ENCODE peak calls at places on chromosomes 7 and 10, in five cellular contexts. X is lower lobe of right lung, N is GM23248, K is hepatocyte, E is body of pancreas. B is an unnamed sample.

GRCh38 chr7:158125721-158126120 is 461.9 kb downstream of the PTPRN2 start:
- DNase-seq in K (no peak), X (no peak), N (no peak), E (no peak), B (no peak)

GRCh38 chr7:30308392-30308791 is 24.0 kb downstream of the ZNRF2 start:
- DNase-seq in K (no peak), N (peak; percentile 10), E (no peak), X (no peak), B (no peak)

GRCh38 chr10:118748041-118748440 is 6.7 kb downstream of the CACUL1 start:
- DNase-seq in E (no peak), K (no peak), N (no peak), X (no peak), B (no peak)

GRCh38 chr10:79268100-79268670 is 79.1 kb upstream of the PPIF start:
- DNase-seq in K (no peak), N (peak; percentile 90), X (no peak), E (no peak), B (no peak)

GRCh38 chr7:27199820-27200760 is at the start of gene HOXA13:
- DNase-seq in K (peak; percentile 89), X (no peak), N (peak; percentile 74), E (peak; percentile 11), B (peak; percentile 80)

GRCh38 chr7:1512781-1513656 is 8.8 kb upstream of the INTS1 start:
- DNase-seq in K (no peak), X (peak; percentile 81), E (no peak), N (peak; percentile 93), B (no peak)

GRCh38 chr7:140402178-140402835 is 1.6 kb upstream of the RAB19 start:
- DNase-seq in E (no peak), X (no peak), K (no peak), N (peak; percentile 83), B (no peak)

GRCh38 chr10:58570307-58570723 is 57.6 kb downstream of the BICC1 start:
- DNase-seq in X (no peak), N (peak; percentile 86), K (no peak), E (no peak), B (no peak)

GRCh38 chr10:31770307-31770902 is 158.2 kb downstream of the ARHGAP12 start:
- DNase-seq in X (peak; percentile 60), N (peak; percentile 34), K (peak; percentile 52), E (peak; percentile 69), B (peak; percentile 76)

GRCh38 chr10:48945441-48946143 is 6.0 kb upstream of the LRRC18 start:
- DNase-seq in K (peak; percentile 32), N (no peak), E (no peak), X (no peak), B (no peak)

GRCh38 chr7:94289071-94289470 is 105.6 kb upstream of the COL1A2 start:
- DNase-seq in N (peak; percentile 94), K (peak; percentile 89), X (peak; percentile 49), E (peak; percentile 74), B (peak; percentile 90)

GRCh38 chr10:34998940-34999339 is 91.2 kb downstream of the CUL2 start:
- DNase-seq in N (no peak), X (no peak), E (no peak), K (no peak), B (no peak)

GRCh38 chr10:52216852-52217251 is 97.2 kb upstream of the DKK1 start:
- DNase-seq in E (no peak), X (no peak), N (peak; percentile 41), K (peak; percentile 20), B (no peak)

GRCh38 chr10:17683541-17683940 is 39.6 kb downstream of the STAM start:
- DNase-seq in N (peak; percentile 17), K (no peak), X (no peak), E (no peak), B (no peak)

GRCh38 chr10:114374141-114374791 is 30.0 kb downstream of the AFAP1L2 start:
- DNase-seq in N (peak; percentile 6), E (no peak), X (no peak), K (peak; percentile 46), B (no peak)
- H3K4me1 ChIP-seq in N (no peaks in the 10 kb centered on the region), E (peaks cover 11% of the 10 kb centered on the region), X (no peaks in the 10 kb centered on the region), K (no peaks in the 10 kb centered on the region), B (no peaks in the 10 kb centered on the region)

DNA sequence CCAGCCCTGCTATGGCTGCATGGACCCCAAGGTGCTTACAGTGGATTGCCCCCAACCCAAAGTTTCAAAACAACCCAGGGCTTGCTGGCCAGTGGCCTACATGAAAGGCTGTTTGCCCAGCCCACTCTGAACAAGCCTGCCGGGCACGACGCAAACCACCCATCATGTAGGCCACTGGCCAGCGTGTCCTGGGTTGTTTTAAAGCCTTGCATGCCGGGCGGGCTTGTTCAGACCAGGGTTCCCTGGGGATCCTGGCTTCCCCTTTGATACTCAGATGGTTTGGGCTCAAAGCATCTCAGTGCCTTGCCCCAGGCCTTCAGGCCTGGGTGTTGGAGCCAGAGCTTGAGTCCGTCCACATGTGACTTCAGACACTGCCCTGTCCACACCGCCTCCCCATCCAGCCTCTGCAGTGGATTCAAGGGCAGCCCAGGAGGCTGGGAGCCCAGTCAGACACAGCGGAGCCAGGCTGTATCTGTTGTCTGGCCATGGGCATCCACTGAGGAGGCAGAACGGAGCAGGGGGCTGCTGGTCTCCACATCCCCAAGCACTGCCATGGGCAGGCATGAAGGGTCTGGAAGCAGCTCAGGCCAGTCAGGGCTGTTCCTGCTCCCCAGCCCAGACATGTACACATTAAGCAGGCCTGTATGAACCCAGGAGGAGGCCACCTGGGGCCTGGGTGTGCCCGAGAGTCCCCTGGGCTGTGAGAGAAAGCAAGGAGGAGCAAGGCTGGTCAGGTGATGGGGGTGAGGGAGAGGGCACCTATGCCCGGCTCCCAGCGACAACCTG is 4.0 kb upstream of the ADIRF start:
- DNase-seq in N (no peak), X (no peak), K (peak; percentile 5), E (no peak), B (peak; percentile 47)
- H3K36me3 ChIP-seq in N (no peaks in the 10 kb centered on the region), X (no peaks in the 10 kb centered on the region), K (no peaks in the 10 kb centered on the region), E (no peaks in the 10 kb centered on the region), B (no peaks in the 10 kb centered on the region)

GRCh38 chr7:55075464-55075971 is 56.7 kb downstream of the EGFR start:
- DNase-seq in E (peak; percentile 38), K (no peak), X (no peak), N (peak; percentile 44), B (no peak)

GRCh38 chr7:55081067-55081853 is 62.4 kb downstream of the EGFR start:
- DNase-seq in K (no peak), E (no peak), N (no peak), X (no peak), B (no peak)

GRCh38 chr7:55078465-55079372 is 59.9 kb downstream of the EGFR start:
- DNase-seq in N (no peak), K (peak; percentile 75), X (peak; percentile 75), E (no peak), B (peak; percentile 76)

GRCh38 chr7:55080000-55080629 is 61.3 kb downstream of the EGFR start:
- DNase-seq in N (no peak), K (no peak), X (no peak), E (no peak), B (no peak)

GRCh38 chr7:55077581-55078410 is 59.0 kb downstream of the EGFR start:
- DNase-seq in X (no peak), N (no peak), E (peak; percentile 66), K (peak; percentile 85), B (no peak)
- H3K4me1 ChIP-seq in X (peaks cover 77% of the 10 kb centered on the region), N (peaks cover 48% of the 10 kb centered on the region), E (peaks cover 84% of the 10 kb centered on the region), K (peaks cover 60% of the 10 kb centered on the region), B (peaks cover 3% of the 10 kb centered on the region)

DNA sequence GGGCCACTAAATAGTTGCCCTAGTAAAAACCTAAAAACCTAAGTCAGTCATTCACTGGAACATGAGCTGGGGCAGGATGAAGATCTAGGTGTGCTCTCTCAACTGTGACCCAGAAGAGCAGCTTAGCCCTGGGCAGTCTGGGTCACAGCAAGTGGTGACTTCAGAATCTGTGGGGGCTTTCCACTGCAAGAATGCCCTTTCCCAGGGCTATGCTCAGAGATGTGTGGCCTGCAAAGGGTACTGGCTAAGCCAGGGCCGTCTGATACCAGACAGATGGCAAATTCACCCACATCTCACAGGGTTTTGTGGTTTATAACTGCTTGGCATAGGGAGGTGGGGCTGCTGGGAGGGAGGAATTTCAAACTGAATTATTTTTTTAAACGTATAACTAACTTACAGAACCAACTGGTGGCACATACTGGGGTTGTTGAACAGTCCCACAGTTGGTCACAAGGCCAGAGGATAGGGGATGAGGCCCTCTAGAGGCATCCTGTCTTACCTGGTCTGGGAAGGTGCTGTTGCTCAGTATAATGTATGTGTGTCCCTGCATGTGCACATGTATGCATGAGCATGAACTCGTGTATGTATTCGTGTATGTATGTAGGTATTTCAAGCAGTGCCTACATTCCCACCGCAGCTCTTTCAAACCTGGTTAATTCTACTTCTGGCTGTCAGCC is 63.2 kb downstream of the PRPF18 start:
- DNase-seq in N (no peak), K (no peak), E (no peak), X (no peak), B (no peak)
- H3K36me3 ChIP-seq in N (peaks cover 28% of the 10 kb centered on the region), K (no peaks in the 10 kb centered on the region), E (peaks cover 5% of the 10 kb centered on the region), X (peaks cover 98% of the 10 kb centered on the region), B (peaks cover 41% of the 10 kb centered on the region)

DNA sequence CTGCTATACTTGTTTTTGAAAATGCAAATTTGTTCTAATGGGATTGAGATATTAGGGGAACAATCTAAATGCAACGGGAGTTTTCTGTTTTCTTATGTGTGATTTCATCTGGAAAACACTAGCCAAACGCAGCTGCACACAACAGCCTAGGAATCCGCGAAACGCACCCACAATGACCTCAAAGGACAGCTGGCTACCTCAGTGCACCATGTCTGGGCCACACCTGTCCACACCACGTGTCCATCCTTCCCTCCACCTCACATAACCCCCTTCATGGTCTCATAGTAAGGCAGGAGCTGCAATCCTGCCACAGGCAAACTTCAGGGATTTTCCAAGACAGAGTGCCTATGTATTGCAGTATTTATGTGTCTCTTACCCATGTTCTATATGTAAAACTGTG is 382.5 kb upstream of the PRKCQ start:
- DNase-seq in E (no peak), X (no peak), K (no peak), N (no peak), B (no peak)
- H3K4me1 ChIP-seq in E (no peaks in the 10 kb centered on the region), X (no peaks in the 10 kb centered on the region), K (no peaks in the 10 kb centered on the region), N (no peaks in the 10 kb centered on the region), B (no peaks in the 10 kb centered on the region)

DNA sequence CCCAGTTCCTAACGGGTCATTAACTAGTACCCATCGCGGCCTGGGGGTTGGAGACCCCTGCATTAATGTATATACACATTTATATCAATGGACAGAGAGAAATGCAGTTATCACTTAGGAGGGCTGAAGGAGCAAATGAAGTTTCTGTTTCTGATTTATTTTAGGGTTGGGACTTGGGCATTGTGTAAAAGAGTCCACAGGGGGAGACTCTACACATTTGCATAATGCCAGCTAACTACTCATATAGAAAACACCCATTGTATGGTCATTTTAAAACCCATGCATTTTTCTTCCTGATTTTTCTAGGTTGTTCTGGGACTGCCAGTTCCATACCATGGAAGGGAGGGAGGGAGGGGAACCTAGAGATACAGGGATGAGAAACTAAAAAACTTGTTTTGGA is 23.5 kb downstream of the BCCIP start:
- DNase-seq in X (no peak), N (no peak), E (no peak), K (no peak), B (no peak)
- H3K36me3 ChIP-seq in X (peaks cover 67% of the 10 kb centered on the region), N (peaks cover 7% of the 10 kb centered on the region), E (no peaks in the 10 kb centered on the region), K (no peaks in the 10 kb centered on the region), B (peaks cover 55% of the 10 kb centered on the region)

DNA sequence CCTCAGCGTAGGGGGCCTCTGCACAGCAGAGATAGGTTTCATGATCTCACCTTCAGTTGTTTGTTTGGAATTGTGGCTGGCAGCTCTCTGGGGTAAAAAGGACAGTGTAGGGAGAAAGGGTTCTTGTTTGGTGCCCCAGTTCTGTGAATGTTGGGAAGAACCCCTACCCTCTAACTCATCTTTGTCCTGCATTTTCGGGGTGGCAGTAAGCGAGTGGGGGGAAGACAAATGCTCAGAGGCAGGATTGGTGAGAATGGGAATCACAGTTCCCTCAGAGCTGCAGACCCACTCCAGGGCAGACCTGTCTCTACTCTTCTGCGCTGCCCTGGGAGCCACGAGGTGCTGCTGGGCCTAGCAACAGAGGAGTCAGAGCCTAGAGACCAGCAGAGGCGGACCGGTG is 1.8 kb upstream of the LBX1 start:
- DNase-seq in E (no peak), K (no peak), X (no peak), N (no peak), B (peak; percentile 48)
- H3K4me1 ChIP-seq in E (peaks cover 40% of the 10 kb centered on the region), K (peaks cover 21% of the 10 kb centered on the region), X (peaks cover 34% of the 10 kb centered on the region), N (peaks cover 3% of the 10 kb centered on the region), B (peaks cover under 1% of the 10 kb centered on the region)